ENCODE peak calls at places on chromosomes 6 and 20, in seven cellular contexts. One of them, this sample, is unnamed.

GRCh38 chr6:131954099-131954774 is 3.1 kb upstream of the CCN2 start:
- DNase-seq in stomach: no peak
- DNase-seq in astrocyte of the cerebellum: no peak
- DNase-seq in mesothelial cell of epicardium: no peak
- DNase-seq in heart left ventricle: no peak
- DNase-seq in coronary artery: no peak
- DNase-seq in foreskin fibroblast: no peak
- DNase-seq in this sample: no peak

GRCh38 chr20:50107086-50107645 is 5.8 kb downstream of the UBE2V1 start:
- DNase-seq in mesothelial cell of epicardium: no peak
- DNase-seq in stomach: no peak
- DNase-seq in foreskin fibroblast: no peak
- DNase-seq in heart left ventricle: no peak
- DNase-seq in astrocyte of the cerebellum: no peak
- DNase-seq in coronary artery: no peak
- DNase-seq in this sample: no peak

GRCh38 chr6:160102956-160103824 is 18.4 kb upstream of the SLC22A1 start:
- DNase-seq in coronary artery: no peak
- DNase-seq in heart left ventricle: no peak
- DNase-seq in astrocyte of the cerebellum: no peak
- DNase-seq in foreskin fibroblast: peak
- DNase-seq in mesothelial cell of epicardium: no peak
- DNase-seq in stomach: no peak
- DNase-seq in this sample: no peak

GRCh38 chr6:5772634-5773230 is 234.0 kb downstream of the NRN1 start:
- DNase-seq in heart left ventricle: no peak
- DNase-seq in mesothelial cell of epicardium: no peak
- DNase-seq in astrocyte of the cerebellum: no peak
- DNase-seq in coronary artery: no peak
- DNase-seq in stomach: no peak
- DNase-seq in foreskin fibroblast: no peak
- DNase-seq in this sample: no peak

GRCh38 chr20:5741089-5741488 is 9.1 kb upstream of the SHLD1 start:
- DNase-seq in coronary artery: no peak
- DNase-seq in stomach: no peak
- DNase-seq in astrocyte of the cerebellum: peak
- DNase-seq in heart left ventricle: no peak
- DNase-seq in mesothelial cell of epicardium: no peak
- DNase-seq in foreskin fibroblast: peak
- DNase-seq in this sample: no peak

GRCh38 chr6:170046786-170047626 is 243.9 kb downstream of the DLL1 start:
- DNase-seq in stomach: peak
- DNase-seq in heart left ventricle: no peak
- DNase-seq in astrocyte of the cerebellum: no peak
- DNase-seq in coronary artery: no peak
- DNase-seq in mesothelial cell of epicardium: no peak
- DNase-seq in foreskin fibroblast: no peak
- DNase-seq in this sample: peak

GRCh38 chr20:57440678-57441509 is 49.7 kb downstream of the RBM38 start:
- DNase-seq in mesothelial cell of epicardium: no peak
- DNase-seq in heart left ventricle: peak
- DNase-seq in foreskin fibroblast: peak
- DNase-seq in stomach: peak
- DNase-seq in coronary artery: peak
- DNase-seq in astrocyte of the cerebellum: no peak
- DNase-seq in this sample: no peak

GRCh38 chr20:62635852-62636251 is 6.5 kb upstream of the SLCO4A1 start:
- DNase-seq in foreskin fibroblast: no peak
- DNase-seq in mesothelial cell of epicardium: no peak
- DNase-seq in stomach: no peak
- DNase-seq in heart left ventricle: peak
- DNase-seq in coronary artery: no peak
- DNase-seq in astrocyte of the cerebellum: no peak
- DNase-seq in this sample: no peak

GRCh38 chr6:4928426-4928825 is 75.4 kb downstream of the RPP40 start:
- DNase-seq in foreskin fibroblast: peak
- DNase-seq in stomach: no peak
- DNase-seq in astrocyte of the cerebellum: no peak
- DNase-seq in heart left ventricle: no peak
- DNase-seq in coronary artery: no peak
- DNase-seq in mesothelial cell of epicardium: no peak
- DNase-seq in this sample: no peak

GRCh38 chr20:38173237-38174156 is 8.4 kb upstream of the TGM2 start:
- DNase-seq in coronary artery: peak
- DNase-seq in heart left ventricle: peak
- DNase-seq in astrocyte of the cerebellum: peak
- DNase-seq in stomach: peak
- DNase-seq in mesothelial cell of epicardium: no peak
- DNase-seq in foreskin fibroblast: peak
- DNase-seq in this sample: no peak

GRCh38 chr6:119891206-119891605 is 541.6 kb upstream of the MAN1A1 start:
- DNase-seq in foreskin fibroblast: peak
- DNase-seq in coronary artery: no peak
- DNase-seq in heart left ventricle: no peak
- DNase-seq in mesothelial cell of epicardium: no peak
- DNase-seq in stomach: no peak
- DNase-seq in astrocyte of the cerebellum: no peak
- DNase-seq in this sample: no peak

GRCh38 chr6:138577151-138577915 is 78.0 kb upstream of the NHSL1 start:
- DNase-seq in coronary artery: no peak
- DNase-seq in heart left ventricle: peak
- DNase-seq in astrocyte of the cerebellum: no peak
- DNase-seq in foreskin fibroblast: no peak
- DNase-seq in stomach: no peak
- DNase-seq in mesothelial cell of epicardium: no peak
- DNase-seq in this sample: no peak

GRCh38 chr20:32792316-32792715 is 27.4 kb upstream of the MAPRE1 start:
- DNase-seq in mesothelial cell of epicardium: peak
- DNase-seq in coronary artery: no peak
- DNase-seq in foreskin fibroblast: no peak
- DNase-seq in stomach: no peak
- DNase-seq in astrocyte of the cerebellum: no peak
- DNase-seq in heart left ventricle: no peak
- DNase-seq in this sample: no peak

DNA sequence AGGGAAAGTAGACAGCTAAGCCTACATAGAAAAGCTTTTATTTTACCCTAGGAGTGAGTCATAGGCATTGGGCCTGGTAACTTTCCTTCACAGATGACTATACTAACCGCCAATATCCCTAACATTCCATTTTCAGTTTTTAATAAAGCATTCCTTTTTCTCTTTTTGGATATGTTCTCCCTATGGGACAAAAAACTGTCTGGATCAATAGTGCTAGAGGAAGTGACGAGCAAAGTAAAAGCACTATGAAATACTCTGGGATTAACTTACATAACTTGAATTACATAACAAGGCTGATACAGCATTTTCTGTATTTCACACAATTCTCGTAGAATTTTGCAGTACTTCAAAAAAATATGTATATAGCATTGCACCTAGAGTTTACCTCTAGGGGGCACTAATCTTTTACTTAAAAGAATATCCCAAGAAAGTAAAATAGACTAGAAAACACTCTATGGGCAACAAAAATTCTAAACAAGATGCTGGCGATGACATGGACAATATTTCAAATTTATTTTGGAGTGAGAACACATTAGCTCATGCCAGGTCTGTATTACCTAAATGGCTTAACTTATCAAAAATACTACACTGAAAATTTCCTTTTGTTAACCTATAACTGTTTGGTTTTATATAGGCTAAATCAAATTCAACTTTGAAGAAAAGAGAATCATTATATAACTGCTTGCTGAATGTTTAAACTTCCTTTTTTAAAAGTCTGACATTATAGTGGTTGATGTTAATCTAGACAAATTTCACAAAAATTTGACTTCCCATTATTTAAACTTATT is 66.3 kb upstream of the DST start:
- DNase-seq in foreskin fibroblast: peak
- DNase-seq in mesothelial cell of epicardium: no peak
- DNase-seq in astrocyte of the cerebellum: peak
- DNase-seq in heart left ventricle: no peak
- DNase-seq in stomach: no peak
- DNase-seq in coronary artery: no peak
- DNase-seq in this sample: no peak
- TF ChIP-seq CTCF in foreskin fibroblast: peak
- TF ChIP-seq CTCF in mesothelial cell of epicardium: peak
- TF ChIP-seq CTCF in astrocyte of the cerebellum: peak
- TF ChIP-seq CTCF in heart left ventricle: peak
- TF ChIP-seq CTCF in stomach: peak
- TF ChIP-seq CTCF in coronary artery: peak
- TF ChIP-seq CTCF in this sample: peak

GRCh38 chr6:2744206-2744771 is 6.4 kb downstream of the MYLK4 start:
- DNase-seq in heart left ventricle: peak
- DNase-seq in coronary artery: no peak
- DNase-seq in foreskin fibroblast: peak
- DNase-seq in mesothelial cell of epicardium: no peak
- DNase-seq in astrocyte of the cerebellum: no peak
- DNase-seq in stomach: peak
- DNase-seq in this sample: no peak
- TF ChIP-seq CTCF in heart left ventricle: no peak
- TF ChIP-seq CTCF in coronary artery: no peak
- TF ChIP-seq CTCF in foreskin fibroblast: peak
- TF ChIP-seq CTCF in mesothelial cell of epicardium: no peak
- TF ChIP-seq CTCF in astrocyte of the cerebellum: peak
- TF ChIP-seq CTCF in stomach: no peak
- TF ChIP-seq CTCF in this sample: peak

GRCh38 chr20:18793625-18794427 is 19.8 kb upstream of the SCP2D1 start:
- DNase-seq in foreskin fibroblast: peak
- DNase-seq in stomach: peak
- DNase-seq in heart left ventricle: peak
- DNase-seq in mesothelial cell of epicardium: peak
- DNase-seq in coronary artery: peak
- DNase-seq in astrocyte of the cerebellum: peak
- DNase-seq in this sample: no peak
- TF ChIP-seq CTCF in foreskin fibroblast: no peak
- TF ChIP-seq CTCF in stomach: no peak
- TF ChIP-seq CTCF in heart left ventricle: no peak
- TF ChIP-seq CTCF in mesothelial cell of epicardium: no peak
- TF ChIP-seq CTCF in coronary artery: no peak
- TF ChIP-seq CTCF in astrocyte of the cerebellum: no peak
- TF ChIP-seq CTCF in this sample: peak

DNA sequence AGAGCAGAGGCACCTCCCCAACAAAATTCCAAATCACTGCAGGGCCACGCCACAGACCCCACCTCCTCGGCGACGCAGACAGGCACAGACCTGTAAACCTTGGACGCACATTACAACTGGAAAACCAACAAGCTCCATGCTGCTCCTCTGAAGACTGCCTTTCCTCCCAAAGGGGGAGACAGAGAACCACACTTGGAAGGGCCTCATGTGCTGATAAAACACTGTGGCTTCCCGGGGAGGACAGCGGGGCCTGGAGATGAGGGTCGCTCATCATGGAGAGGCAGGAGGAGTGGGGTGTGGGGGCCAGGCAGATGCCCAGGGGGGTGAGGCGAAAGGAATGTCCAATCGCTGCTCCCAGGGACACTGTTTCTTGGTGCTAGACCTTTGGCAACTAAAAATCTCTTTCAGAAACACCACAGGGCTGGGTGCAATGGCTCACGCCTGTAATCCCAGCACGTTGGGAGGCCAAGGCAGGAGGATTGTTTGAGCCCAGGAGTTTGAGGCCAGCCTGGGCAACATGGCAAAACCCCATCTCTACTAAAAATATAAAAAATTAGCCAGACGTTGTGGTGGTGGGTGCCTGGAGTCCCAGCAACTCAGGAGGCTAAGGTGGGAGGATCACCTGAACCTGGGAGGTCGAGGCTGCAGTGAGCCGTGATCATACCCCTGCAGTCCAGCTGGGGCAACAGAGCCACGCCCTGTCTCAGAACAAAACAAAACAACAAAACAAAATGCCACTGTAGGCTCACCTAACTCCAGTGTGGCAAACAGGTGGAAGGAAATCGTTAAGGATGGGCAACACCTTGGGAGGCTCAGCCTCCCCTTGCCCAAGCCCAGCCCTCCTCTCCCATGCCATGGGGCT is 53.8 kb downstream of the ABHD12 start:
- DNase-seq in foreskin fibroblast: peak
- DNase-seq in stomach: no peak
- DNase-seq in coronary artery: no peak
- DNase-seq in mesothelial cell of epicardium: no peak
- DNase-seq in heart left ventricle: no peak
- DNase-seq in astrocyte of the cerebellum: peak
- DNase-seq in this sample: no peak
- TF ChIP-seq CTCF in foreskin fibroblast: peak
- TF ChIP-seq CTCF in stomach: no peak
- TF ChIP-seq CTCF in coronary artery: no peak
- TF ChIP-seq CTCF in mesothelial cell of epicardium: no peak
- TF ChIP-seq CTCF in heart left ventricle: no peak
- TF ChIP-seq CTCF in astrocyte of the cerebellum: peak
- TF ChIP-seq CTCF in this sample: peak

DNA sequence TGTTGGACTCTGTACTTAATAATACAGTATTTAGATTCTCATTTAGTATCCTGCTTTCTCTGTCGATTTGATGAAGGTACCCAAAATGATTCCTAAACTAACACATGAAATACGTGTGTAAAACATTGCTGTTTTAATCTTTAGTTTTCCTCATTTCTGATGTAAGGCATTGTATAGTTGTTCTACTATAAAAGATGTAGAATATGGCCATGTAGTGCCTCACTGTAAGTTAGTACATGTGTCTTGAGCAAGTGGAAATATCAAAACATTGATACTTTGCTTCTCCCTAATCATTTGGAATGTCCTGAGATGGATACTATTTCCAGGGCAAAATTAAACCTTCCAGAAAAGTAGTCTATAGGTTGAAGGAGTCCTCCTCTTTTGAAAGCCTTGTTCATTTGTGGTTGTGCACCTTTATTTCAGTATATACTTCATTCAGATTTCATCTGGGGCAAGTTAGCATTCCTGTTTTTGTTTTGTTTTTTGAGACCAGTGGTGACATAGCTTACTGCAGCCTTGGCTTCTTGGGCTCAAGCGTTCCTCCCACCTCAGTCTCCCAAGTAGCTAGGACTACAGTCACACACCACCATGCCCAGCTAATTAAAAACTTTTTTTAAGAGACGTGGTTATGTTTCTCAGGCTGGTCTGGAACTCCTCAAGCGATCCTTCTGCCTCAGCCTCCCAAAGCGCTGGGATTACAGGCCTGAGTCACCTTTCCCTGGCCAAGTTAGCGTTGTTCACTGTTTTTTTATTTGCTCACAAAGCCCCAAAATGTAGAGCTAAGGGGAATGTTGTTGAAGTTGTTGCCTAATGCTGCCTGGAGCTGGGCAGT is 11.6 kb downstream of the SRSF3 start:
- DNase-seq in stomach: no peak
- DNase-seq in heart left ventricle: no peak
- DNase-seq in astrocyte of the cerebellum: no peak
- DNase-seq in foreskin fibroblast: no peak
- DNase-seq in coronary artery: peak
- DNase-seq in mesothelial cell of epicardium: no peak
- DNase-seq in this sample: peak
- TF ChIP-seq CTCF in stomach: no peak
- TF ChIP-seq CTCF in heart left ventricle: no peak
- TF ChIP-seq CTCF in astrocyte of the cerebellum: no peak
- TF ChIP-seq CTCF in foreskin fibroblast: no peak
- TF ChIP-seq CTCF in coronary artery: no peak
- TF ChIP-seq CTCF in mesothelial cell of epicardium: no peak
- TF ChIP-seq CTCF in this sample: peak

This sample was measured in chondrocyte.